ENCODE peak calls at places on chromosomes 11 and 22, in seven cellular contexts. One of them, this sample, is unnamed.

GRCh38 chr22:21963790-21964211 is 11.2 kb upstream of the PPM1F start:
- DNase-seq in AG04450: no peak
- DNase-seq in NB4: no peak
- DNase-seq in HFFc6: no peak
- DNase-seq in GM12865: no peak
- DNase-seq in BJ: no peak
- DNase-seq in BE2C: no peak
- DNase-seq in this sample: no peak

GRCh38 chr11:43944761-43945311 is 2.4 kb downstream of the C11orf96 start:
- DNase-seq in AG04450: no peak
- DNase-seq in NB4: peak
- DNase-seq in HFFc6: no peak
- DNase-seq in GM12865: peak
- DNase-seq in BJ: no peak
- DNase-seq in BE2C: peak
- DNase-seq in this sample: no peak

GRCh38 chr11:128884703-128885338 is 6.3 kb upstream of the KCNJ5 start:
- DNase-seq in AG04450: peak
- DNase-seq in NB4: peak
- DNase-seq in HFFc6: peak
- DNase-seq in GM12865: peak
- DNase-seq in BJ: peak
- DNase-seq in BE2C: peak
- DNase-seq in this sample: no peak

GRCh38 chr22:32380991-32381390 is 23.3 kb downstream of the RFPL3 start:
- DNase-seq in AG04450: no peak
- DNase-seq in NB4: no peak
- DNase-seq in HFFc6: no peak
- DNase-seq in GM12865: no peak
- DNase-seq in BJ: no peak
- DNase-seq in BE2C: no peak
- DNase-seq in this sample: no peak

GRCh38 chr11:36034572-36035331 is 90.9 kb downstream of the LDLRAD3 start:
- DNase-seq in AG04450: peak
- DNase-seq in NB4: no peak
- DNase-seq in HFFc6: peak
- DNase-seq in GM12865: no peak
- DNase-seq in BJ: peak
- DNase-seq in BE2C: no peak
- DNase-seq in this sample: peak

GRCh38 chr11:12170984-12171383 is 60.6 kb downstream of the MICAL2 start:
- DNase-seq in AG04450: no peak
- DNase-seq in NB4: no peak
- DNase-seq in HFFc6: no peak
- DNase-seq in GM12865: no peak
- DNase-seq in BJ: no peak
- DNase-seq in BE2C: no peak
- DNase-seq in this sample: no peak

GRCh38 chr11:69135420-69136363 is 20.0 kb upstream of the SMIM38 start:
- DNase-seq in AG04450: no peak
- DNase-seq in NB4: no peak
- DNase-seq in HFFc6: no peak
- DNase-seq in GM12865: no peak
- DNase-seq in BJ: no peak
- DNase-seq in BE2C: no peak
- DNase-seq in this sample: no peak

GRCh38 chr11:29282088-29282487 is 734.7 kb downstream of the KCNA4 start:
- DNase-seq in AG04450: peak
- DNase-seq in NB4: no peak
- DNase-seq in HFFc6: peak
- DNase-seq in GM12865: peak
- DNase-seq in BJ: peak
- DNase-seq in BE2C: no peak
- DNase-seq in this sample: peak

GRCh38 chr11:19962795-19963163 is 197.5 kb downstream of the DBX1 start:
- DNase-seq in AG04450: peak
- DNase-seq in NB4: no peak
- DNase-seq in HFFc6: peak
- DNase-seq in GM12865: no peak
- DNase-seq in BJ: peak
- DNase-seq in BE2C: no peak
- DNase-seq in this sample: peak

GRCh38 chr22:28857288-28857687 is 26.1 kb upstream of the ZNRF3 start:
- DNase-seq in AG04450: no peak
- DNase-seq in NB4: no peak
- DNase-seq in HFFc6: no peak
- DNase-seq in GM12865: no peak
- DNase-seq in BJ: no peak
- DNase-seq in BE2C: no peak
- DNase-seq in this sample: no peak

GRCh38 chr22:20642668-20643179 is 131.2 kb upstream of the SERPIND1 start:
- DNase-seq in AG04450: no peak
- DNase-seq in NB4: no peak
- DNase-seq in HFFc6: no peak
- DNase-seq in GM12865: no peak
- DNase-seq in BJ: no peak
- DNase-seq in BE2C: no peak
- DNase-seq in this sample: no peak

GRCh38 chr22:25402501-25403283 is 161.8 kb upstream of the GRK3 start:
- DNase-seq in AG04450: no peak
- DNase-seq in NB4: no peak
- DNase-seq in HFFc6: peak
- DNase-seq in GM12865: no peak
- DNase-seq in BJ: no peak
- DNase-seq in BE2C: no peak
- DNase-seq in this sample: no peak

GRCh38 chr11:29293825-29294224 is 723.0 kb downstream of the KCNA4 start:
- DNase-seq in AG04450: peak
- DNase-seq in NB4: no peak
- DNase-seq in HFFc6: peak
- DNase-seq in GM12865: peak
- DNase-seq in BJ: no peak
- DNase-seq in BE2C: no peak
- DNase-seq in this sample: peak

GRCh38 chr11:65362320-65362931 is 7.9 kb downstream of the TIGD3 start:
- DNase-seq in AG04450: no peak
- DNase-seq in NB4: peak
- DNase-seq in HFFc6: no peak
- DNase-seq in GM12865: peak
- DNase-seq in BJ: no peak
- DNase-seq in BE2C: no peak
- DNase-seq in this sample: no peak

GRCh38 chr11:12539570-12539969 is 134.7 kb upstream of the TEAD1 start:
- DNase-seq in AG04450: peak
- DNase-seq in NB4: no peak
- DNase-seq in HFFc6: peak
- DNase-seq in GM12865: no peak
- DNase-seq in BJ: peak
- DNase-seq in BE2C: no peak
- DNase-seq in this sample: peak

GRCh38 chr11:76266269-76266668 is 60.0 kb upstream of the WNT11 start:
- DNase-seq in AG04450: peak
- DNase-seq in NB4: peak
- DNase-seq in HFFc6: peak
- DNase-seq in GM12865: no peak
- DNase-seq in BJ: peak
- DNase-seq in BE2C: no peak
- DNase-seq in this sample: peak

GRCh38 chr22:29073618-29074275 is 912 bp downstream of the KREMEN1 start:
- DNase-seq in AG04450: no peak
- DNase-seq in NB4: peak
- DNase-seq in HFFc6: no peak
- DNase-seq in GM12865: no peak
- DNase-seq in BJ: no peak
- DNase-seq in BE2C: no peak
- DNase-seq in this sample: no peak

GRCh38 chr11:9753031-9753430 is 89.2 kb downstream of the SWAP70 start:
- DNase-seq in AG04450: no peak
- DNase-seq in NB4: peak
- DNase-seq in HFFc6: peak
- DNase-seq in GM12865: no peak
- DNase-seq in BJ: no peak
- DNase-seq in BE2C: no peak
- DNase-seq in this sample: peak

GRCh38 chr11:46991391-46991790 is 54.8 kb downstream of the CSTPP1 start:
- DNase-seq in AG04450: no peak
- DNase-seq in NB4: no peak
- DNase-seq in HFFc6: no peak
- DNase-seq in GM12865: no peak
- DNase-seq in BJ: no peak
- DNase-seq in BE2C: no peak
- DNase-seq in this sample: no peak

GRCh38 chr11:104001474-104001873 is 35.0 kb upstream of the DDI1 start:
- DNase-seq in AG04450: peak
- DNase-seq in NB4: no peak
- DNase-seq in HFFc6: no peak
- DNase-seq in GM12865: no peak
- DNase-seq in BJ: no peak
- DNase-seq in BE2C: no peak
- DNase-seq in this sample: no peak

GRCh38 chr11:46237248-46238077 is 40.0 kb upstream of the CREB3L1 start:
- DNase-seq in AG04450: peak
- DNase-seq in NB4: peak
- DNase-seq in HFFc6: peak
- DNase-seq in GM12865: peak
- DNase-seq in BJ: no peak
- DNase-seq in BE2C: peak
- DNase-seq in this sample: no peak

DNA sequence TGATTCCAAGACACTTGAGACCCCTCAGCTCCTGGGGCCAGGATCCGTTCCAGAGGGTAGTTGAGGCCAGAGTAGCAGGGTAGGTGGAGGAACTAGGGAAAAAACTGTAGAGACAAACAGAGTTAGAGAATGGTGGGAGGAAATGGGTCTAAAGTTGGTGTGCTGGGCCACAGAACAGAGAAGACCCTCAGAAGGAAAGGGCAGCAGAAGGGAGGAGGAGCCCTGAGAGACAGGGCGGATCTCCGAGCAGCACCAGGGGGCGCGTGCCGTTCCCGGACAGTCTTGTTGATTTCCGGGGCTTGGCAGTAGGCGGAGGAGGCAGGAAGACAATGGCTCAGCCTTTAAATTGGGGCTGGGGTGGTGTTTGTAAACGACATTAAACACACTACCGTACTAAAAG is 2.4 kb upstream of the CECR2 start:
- DNase-seq in AG04450: no peak
- DNase-seq in NB4: peak
- DNase-seq in HFFc6: no peak
- DNase-seq in GM12865: peak
- DNase-seq in BJ: no peak
- DNase-seq in BE2C: peak
- DNase-seq in this sample: no peak
- TF ChIP-seq CTCF in AG04450: no peak
- TF ChIP-seq CTCF in NB4: peak
- TF ChIP-seq CTCF in HFFc6: no peak
- TF ChIP-seq CTCF in GM12865: peak
- TF ChIP-seq CTCF in BJ: no peak
- TF ChIP-seq CTCF in BE2C: peak
- TF ChIP-seq CTCF in this sample: no peak

DNA sequence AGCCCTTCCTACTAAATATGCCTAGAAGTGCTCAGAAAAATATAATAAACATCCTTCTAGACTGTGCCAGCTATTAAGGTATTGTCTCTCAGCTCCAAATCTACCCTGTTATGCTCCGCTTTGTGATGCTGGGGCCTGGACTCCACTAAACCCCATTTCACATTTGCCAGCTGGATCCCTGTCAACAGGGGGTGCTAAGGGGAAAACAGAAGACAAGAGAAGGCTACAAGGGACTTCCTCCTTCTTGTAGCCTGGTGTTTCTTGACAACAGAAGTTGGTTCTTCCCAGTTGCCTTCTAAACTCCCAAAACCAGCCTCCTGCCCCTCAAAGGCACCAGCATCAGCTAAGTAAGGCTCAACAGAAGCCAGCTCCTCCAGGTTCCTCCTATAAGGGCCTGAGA is 5.2 kb downstream of the NUMA1 start:
- DNase-seq in AG04450: no peak
- DNase-seq in NB4: peak
- DNase-seq in HFFc6: no peak
- DNase-seq in GM12865: peak
- DNase-seq in BJ: no peak
- DNase-seq in BE2C: no peak
- DNase-seq in this sample: no peak
- TF ChIP-seq CTCF in AG04450: peak
- TF ChIP-seq CTCF in NB4: peak
- TF ChIP-seq CTCF in HFFc6: peak
- TF ChIP-seq CTCF in GM12865: no peak
- TF ChIP-seq CTCF in BJ: peak
- TF ChIP-seq CTCF in BE2C: peak
- TF ChIP-seq CTCF in this sample: peak

DNA sequence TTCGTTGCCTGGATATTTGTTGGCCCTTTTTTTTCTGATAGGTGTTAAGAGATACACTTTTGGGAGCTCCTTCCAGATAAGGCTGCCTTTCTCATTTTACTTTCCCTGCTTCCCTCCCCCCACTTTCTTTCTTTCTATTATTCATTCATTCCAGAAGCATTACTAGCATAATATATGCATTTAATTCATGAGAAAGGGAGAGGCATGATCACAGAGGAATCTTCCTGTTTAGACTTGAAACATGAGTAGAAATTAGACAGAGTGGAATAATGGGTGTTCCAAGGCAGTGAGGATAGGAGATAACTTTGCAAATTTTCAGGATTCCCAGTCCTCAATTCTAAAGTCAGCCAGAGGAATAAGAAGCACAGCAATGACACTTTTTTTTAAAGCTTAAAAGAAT is 14.6 kb downstream of the OR51E2 start:
- DNase-seq in AG04450: peak
- DNase-seq in NB4: no peak
- DNase-seq in HFFc6: no peak
- DNase-seq in GM12865: no peak
- DNase-seq in BJ: no peak
- DNase-seq in BE2C: no peak
- DNase-seq in this sample: peak
- TF ChIP-seq CTCF in AG04450: no peak
- TF ChIP-seq CTCF in NB4: no peak
- TF ChIP-seq CTCF in HFFc6: no peak
- TF ChIP-seq CTCF in GM12865: no peak
- TF ChIP-seq CTCF in BJ: no peak
- TF ChIP-seq CTCF in BE2C: no peak
- TF ChIP-seq CTCF in this sample: no peak

DNA sequence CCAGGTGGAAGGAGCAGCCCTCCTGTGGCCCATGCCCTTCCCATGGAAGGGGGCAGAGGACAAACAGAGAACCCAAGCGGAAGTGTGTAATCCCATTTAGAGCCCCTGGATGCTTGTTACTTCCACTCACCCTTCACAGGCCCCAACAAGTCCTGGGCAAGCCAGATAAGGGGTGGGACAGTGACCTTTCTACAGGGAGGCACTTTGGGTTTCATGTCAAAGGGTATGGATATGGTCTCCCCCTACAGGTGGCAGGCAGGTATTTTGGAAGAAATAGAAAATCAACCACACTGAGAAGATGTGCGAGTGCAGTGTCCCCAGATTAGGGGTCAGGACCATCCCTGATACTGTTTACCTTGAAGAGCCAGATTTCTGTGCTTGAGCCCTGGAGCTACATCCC is 11.4 kb downstream of the MPEG1 start:
- DNase-seq in AG04450: no peak
- DNase-seq in NB4: no peak
- DNase-seq in HFFc6: no peak
- DNase-seq in GM12865: peak
- DNase-seq in BJ: no peak
- DNase-seq in BE2C: no peak
- DNase-seq in this sample: no peak
- TF ChIP-seq CTCF in AG04450: peak
- TF ChIP-seq CTCF in NB4: peak
- TF ChIP-seq CTCF in HFFc6: peak
- TF ChIP-seq CTCF in GM12865: peak
- TF ChIP-seq CTCF in BJ: peak
- TF ChIP-seq CTCF in BE2C: no peak
- TF ChIP-seq CTCF in this sample: no peak